ENCODE peak calls at places on chromosome 2, in four cellular contexts. V, S, O and W are unnamed samples.

GRCh38 chr2:221372156-221372870 is 199.8 kb downstream of the EPHA4 start:
- DNase-seq in S (no peak), O (no peak), V (no peak), W (no peak)

GRCh38 chr2:105317937-105318336 is 11.6 kb downstream of the TGFBRAP1 start:
- DNase-seq in S (no peak), V (no peak), O (no peak), W (no peak)

GRCh38 chr2:120737802-120738516 is 2.3 kb downstream of the GLI2 start:
- DNase-seq in O (no peak), S (no peak), V (no peak), W (peak)

GRCh38 chr2:203354966-203355365 is 26.8 kb downstream of the ABI2 start:
- DNase-seq in S (no peak), V (no peak), O (no peak), W (no peak)

GRCh38 chr2:144849612-144850011 is 329.7 kb upstream of the ZEB2 start:
- DNase-seq in S (no peak), V (no peak), O (no peak), W (no peak)

GRCh38 chr2:20221169-20221938 is 3.6 kb downstream of the SDC1 start:
- DNase-seq in S (no peak), O (no peak), V (no peak), W (no peak)

GRCh38 chr2:70190086-70190412 is 770 bp downstream of the C2orf42 start:
- DNase-seq in S (no peak), V (peak), O (no peak), W (peak)

GRCh38 chr2:10759151-10759714 is 37.8 kb downstream of the ATP6V1C2 start:
- DNase-seq in O (no peak), S (no peak), V (no peak), W (no peak)

GRCh38 chr2:240463866-240464481 is 28.5 kb downstream of the GPC1 start:
- DNase-seq in S (peak), O (peak), V (no peak), W (peak)

GRCh38 chr2:50957880-50958279 is 74.1 kb downstream of the NRXN1 start:
- DNase-seq in V (no peak), S (no peak), O (no peak), W (no peak)

GRCh38 chr2:128798502-128799283 is 480.0 kb upstream of the HS6ST1 start:
- DNase-seq in V (no peak), O (no peak), S (peak), W (no peak)

GRCh38 chr2:181036848-181037603 is 56.6 kb downstream of the UBE2E3 start:
- DNase-seq in S (no peak), V (no peak), O (no peak), W (no peak)

GRCh38 chr2:219179601-219180465 is 1.8 kb downstream of the RETREG2 start:
- DNase-seq in O (no peak), S (no peak), V (no peak), W (no peak)

GRCh38 chr2:219176818-219177593 is at the start of gene CNPPD1:
- DNase-seq in V (peak), O (peak), S (peak), W (peak)

GRCh38 chr2:219178377-219179175 is 501 bp downstream of the RETREG2 start:
- DNase-seq in O (peak), V (peak), S (no peak), W (peak)

GRCh38 chr2:219175928-219176817 is 552 bp downstream of the CNPPD1 start:
- DNase-seq in O (peak), S (no peak), V (peak), W (peak)

GRCh38 chr2:219177594-219178376 is at the start of gene RETREG2:
- DNase-seq in O (peak), V (peak), S (peak), W (peak)
- TF ChIP-seq POLR2A in O (peak), V (peak), S (peak), W (peak)

GRCh38 chr2:49255325-49256023 is 101.2 kb upstream of the FSHR start:
- DNase-seq in S (no peak), V (peak), O (no peak), W (no peak)
- TF ChIP-seq CTCF in S (no peak), V (no peak), O (no peak), W (no peak)

GRCh38 chr2:71505770-71506140 is 52.4 kb downstream of the DYSF start:
- DNase-seq in O (no peak), S (no peak), V (no peak), W (no peak)
- TF ChIP-seq POLR2A in O (no peak), S (no peak), V (no peak), W (no peak)

GRCh38 chr2:37168217-37168981 is 11.6 kb upstream of the EIF2AK2 start:
- DNase-seq in O (no peak), S (no peak), V (peak), W (no peak)
- TF ChIP-seq CTCF in O (peak), S (peak), V (peak), W (no peak)

GRCh38 chr2:85601771-85602475 is 575 bp downstream of the TMEM150A start:
- DNase-seq in V (no peak), O (peak), S (peak), W (peak)

GRCh38 chr2:85600235-85600575 is 2.3 kb downstream of the TMEM150A start:
- DNase-seq in S (no peak), V (no peak), O (no peak), W (no peak)

GRCh38 chr2:85600951-85601770 is 1.3 kb downstream of the TMEM150A start:
- DNase-seq in O (no peak), V (no peak), S (no peak), W (no peak)

GRCh38 chr2:85598594-85599340 is 3.2 kb downstream of the RNF181 start:
- DNase-seq in V (no peak), S (no peak), O (no peak), W (no peak)

GRCh38 chr2:85599468-85600234 is 2.8 kb downstream of the TMEM150A start:
- DNase-seq in S (no peak), O (no peak), V (peak), W (no peak)
- TF ChIP-seq POLR2A in S (no peak), O (no peak), V (no peak), W (no peak)

GRCh38 chr2:15940661-15941482 is 522 bp downstream of the MYCN start:
- DNase-seq in O (no peak), V (no peak), S (peak), W (peak)

GRCh38 chr2:15939556-15939853 is 845 bp upstream of the MYCN start:
- DNase-seq in S (no peak), O (no peak), V (no peak), W (no peak)

GRCh38 chr2:15941483-15941853 is 1.1 kb downstream of the MYCN start:
- DNase-seq in O (no peak), S (no peak), V (no peak), W (no peak)

GRCh38 chr2:15938803-15939555 is 1.4 kb upstream of the MYCN start:
- DNase-seq in V (no peak), O (no peak), S (no peak), W (peak)

GRCh38 chr2:15939854-15940660 is at the start of gene MYCN:
- DNase-seq in S (peak), V (peak), O (peak), W (peak)
- TF ChIP-seq CTCF in S (no peak), V (peak), O (peak), W (no peak)

DNA sequence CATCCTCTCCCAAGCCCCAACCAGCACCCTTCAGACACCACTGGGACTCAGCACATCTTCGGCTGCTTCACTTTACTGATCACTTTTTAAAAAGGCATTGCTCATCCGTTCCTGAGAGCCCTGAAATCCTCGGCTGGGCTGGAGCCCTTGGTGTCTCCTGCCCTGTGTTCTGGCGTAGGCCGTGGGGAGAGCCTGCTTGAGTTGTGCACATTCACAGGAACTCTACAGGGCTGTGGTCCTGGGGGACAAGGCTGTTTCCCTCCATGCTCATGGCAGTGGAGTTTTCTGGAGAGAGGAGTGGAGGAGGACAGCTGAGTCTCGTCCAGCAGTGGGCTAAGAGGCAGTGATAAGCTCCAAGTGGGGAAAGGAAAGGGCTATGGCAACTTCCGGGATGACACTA is 15.9 kb downstream of the CENPA start:
- DNase-seq in O (no peak), V (no peak), S (no peak), W (no peak)
- TF ChIP-seq POLR2A in O (no peak), V (no peak), S (no peak), W (no peak)

DNA sequence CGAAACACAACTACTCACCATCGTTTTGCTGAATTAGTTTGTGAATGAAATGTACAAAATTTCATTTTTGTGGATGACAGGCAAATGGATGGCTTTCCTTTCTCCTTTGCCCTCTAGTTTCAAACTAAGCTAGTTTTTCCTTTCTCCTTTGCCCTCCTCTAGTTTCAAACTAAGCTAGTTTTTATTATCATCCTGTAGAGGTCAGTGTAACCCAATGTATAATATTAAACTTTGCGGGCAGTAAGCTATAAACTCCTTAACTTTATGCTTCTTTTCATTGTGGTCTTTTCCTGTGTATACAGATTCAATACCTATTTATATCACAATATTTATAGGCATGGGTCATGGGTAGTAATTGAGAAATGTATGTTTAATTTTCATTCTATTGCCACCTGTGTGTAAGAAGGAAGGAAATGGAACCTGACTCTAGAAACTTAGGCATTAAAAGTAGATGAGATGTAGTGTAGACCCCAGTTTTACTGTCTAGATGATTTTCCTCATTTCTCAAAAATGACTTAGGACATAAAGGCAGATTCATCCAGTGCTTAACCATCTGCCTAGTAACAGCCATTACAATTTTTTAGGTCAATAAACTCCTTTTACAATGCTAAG is 58.1 kb downstream of the MAP3K19 start:
- DNase-seq in S (no peak), O (no peak), V (peak), W (no peak)
- TF ChIP-seq CTCF in S (no peak), O (no peak), V (peak), W (no peak)

DNA sequence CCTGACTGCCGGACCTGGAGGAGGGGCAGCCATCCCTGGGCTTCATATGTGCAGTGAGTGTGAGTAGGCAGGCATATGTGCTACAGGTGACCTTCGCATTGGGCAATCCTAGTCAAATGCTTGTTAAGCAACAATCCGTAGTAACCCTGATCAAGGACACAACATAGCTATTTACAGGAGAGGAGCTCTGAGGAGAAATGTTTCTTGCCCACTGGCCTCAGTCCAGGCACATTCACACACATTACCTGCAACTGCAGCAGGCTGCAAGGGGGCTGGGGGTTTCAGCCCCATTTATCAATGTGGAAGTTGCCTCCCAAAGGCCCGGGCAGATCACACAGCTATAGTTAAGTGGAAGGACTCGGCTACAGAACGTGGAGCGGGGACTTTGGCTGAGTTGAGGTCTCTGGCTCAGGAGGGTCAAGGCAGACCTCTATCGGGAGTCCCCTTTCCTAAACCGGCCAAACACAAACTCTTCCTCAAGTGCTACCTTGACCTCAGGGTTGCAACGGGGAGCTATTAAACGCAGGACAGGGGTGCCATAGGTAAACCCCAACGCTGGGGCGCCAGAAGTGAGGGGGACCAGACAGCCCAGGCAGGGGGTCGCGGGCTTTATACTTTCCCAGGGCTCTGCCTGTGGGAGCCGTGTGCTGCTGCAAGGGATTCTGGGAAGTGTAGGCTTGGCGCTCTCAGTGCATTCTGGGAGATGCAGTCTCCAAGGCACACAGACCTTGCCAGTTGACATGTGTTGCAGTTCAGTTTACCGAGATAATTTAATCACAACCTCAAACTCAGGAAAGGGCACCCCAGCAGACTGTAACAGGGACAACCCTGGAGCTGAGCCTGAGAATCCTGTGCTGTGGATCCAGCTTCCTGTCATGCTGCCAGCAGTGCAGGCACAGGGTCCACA is 9.4 kb downstream of the KHK start:
- DNase-seq in V (peak), O (peak), S (no peak), W (no peak)
- TF ChIP-seq POLR2A in V (no peak), O (no peak), S (no peak), W (no peak)